ENCODE peak calls at places on chromosomes 7 and 10, in four cellular contexts. One of them, this sample, is unnamed.

GRCh38 chr7:132491546-132491945 is 84.7 kb downstream of the PLXNA4 start:
- DNase-seq in AML-193: no peak
- DNase-seq in pons: no peak
- DNase-seq in heart right ventricle: no peak
- DNase-seq in this sample: no peak

GRCh38 chr7:34837316-34837715 is 179.3 kb downstream of the NPSR1 start:
- DNase-seq in AML-193: no peak
- DNase-seq in pons: no peak
- DNase-seq in heart right ventricle: no peak
- DNase-seq in this sample: no peak

GRCh38 chr7:99106869-99107268 is 37.0 kb downstream of the SMURF1 start:
- DNase-seq in AML-193: no peak
- DNase-seq in pons: no peak
- DNase-seq in heart right ventricle: no peak
- DNase-seq in this sample: no peak

GRCh38 chr10:48523212-48523819 is 81.6 kb downstream of the ARHGAP22 start:
- DNase-seq in AML-193: no peak
- DNase-seq in pons: no peak
- DNase-seq in heart right ventricle: peak
- DNase-seq in this sample: peak

GRCh38 chr7:129069021-129069420 is 14.1 kb upstream of the TNPO3 start:
- DNase-seq in heart right ventricle: no peak
- DNase-seq in pons: no peak
- DNase-seq in AML-193: peak
- DNase-seq in this sample: no peak

GRCh38 chr7:106365252-106366005 is 80.6 kb upstream of the NAMPT start:
- DNase-seq in heart right ventricle: no peak
- DNase-seq in AML-193: peak
- DNase-seq in pons: no peak
- DNase-seq in this sample: peak

GRCh38 chr10:59905066-59905734 is 1.2 kb downstream of the CCDC6 start:
- DNase-seq in heart right ventricle: peak
- DNase-seq in pons: peak
- DNase-seq in AML-193: no peak
- DNase-seq in this sample: peak

GRCh38 chr7:77752016-77752415 is 46.2 kb downstream of the TMEM60 start:
- DNase-seq in AML-193: peak
- DNase-seq in heart right ventricle: no peak
- DNase-seq in pons: peak
- DNase-seq in this sample: no peak

GRCh38 chr7:25636871-25637283 is 408.6 kb upstream of the NPVF start:
- DNase-seq in AML-193: no peak
- DNase-seq in heart right ventricle: peak
- DNase-seq in pons: no peak
- DNase-seq in this sample: no peak

GRCh38 chr10:129622736-129623135 is 155.7 kb downstream of the MGMT start:
- DNase-seq in heart right ventricle: no peak
- DNase-seq in pons: no peak
- DNase-seq in AML-193: no peak
- DNase-seq in this sample: no peak

GRCh38 chr10:13271552-13272163 is 28.2 kb downstream of the PHYH start:
- DNase-seq in heart right ventricle: peak
- DNase-seq in pons: peak
- DNase-seq in AML-193: peak
- DNase-seq in this sample: no peak

GRCh38 chr10:110918633-110919348 is at the start of gene BBIP1:
- DNase-seq in pons: peak
- DNase-seq in AML-193: peak
- DNase-seq in heart right ventricle: no peak
- DNase-seq in this sample: peak

GRCh38 chr7:122301858-122302745 is 2.4 kb downstream of the FEZF1 start:
- DNase-seq in pons: no peak
- DNase-seq in AML-193: no peak
- DNase-seq in heart right ventricle: no peak
- DNase-seq in this sample: no peak

GRCh38 chr7:19747740-19748339 is 25.6 kb downstream of the TMEM196 start:
- DNase-seq in heart right ventricle: no peak
- DNase-seq in pons: peak
- DNase-seq in AML-193: peak
- DNase-seq in this sample: peak

GRCh38 chr7:83819911-83820310 is 171.0 kb upstream of the SEMA3E start:
- DNase-seq in AML-193: no peak
- DNase-seq in heart right ventricle: no peak
- DNase-seq in pons: no peak
- DNase-seq in this sample: no peak

GRCh38 chr7:90455163-90456030 is 14.0 kb upstream of the PTTG1IP2 start:
- DNase-seq in pons: peak
- DNase-seq in AML-193: peak
- DNase-seq in heart right ventricle: peak
- DNase-seq in this sample: peak

GRCh38 chr10:43689955-43690771 is 41.5 kb upstream of the ZNF32 start:
- DNase-seq in AML-193: peak
- DNase-seq in heart right ventricle: peak
- DNase-seq in pons: peak
- DNase-seq in this sample: peak

This sample was measured in fibroblast of the aortic adventitia.